ENCODE peak calls at places on chromosomes 11 and 22, in nine cellular contexts. H is CD8-positive, alpha-beta memory T cell; K is IMR-90; X is hepatocyte; E is mesendoderm; N is brain microvascular endothelial cell; C is adrenal gland; P is mesenchymal stem cell; J is cardiac muscle cell. G is an unnamed sample.
A peak's percentile ranks its signal among the peaks of the same experiment; 100 is the strongest.

GRCh38 chr11:37502202-37502601 is 904.2 kb upstream of the RAG2 start:
- DNase-seq in K (peak; percentile 53), X (no peak), N (no peak), J (peak; percentile 15), H (no peak), C (no peak), P (peak; percentile 32), E (no peak), G (no peak)

GRCh38 chr11:44162662-44163061 is 67.2 kb downstream of the EXT2 start:
- DNase-seq in P (no peak), E (no peak), H (no peak), C (no peak), N (no peak), K (no peak), X (no peak), J (no peak), G (no peak)

GRCh38 chr22:30182365-30182764 is 64.2 kb downstream of the LIF start:
- DNase-seq in X (no peak), P (peak; percentile 73), J (no peak), N (no peak), H (no peak), C (no peak), E (no peak), K (peak; percentile 52), G (no peak)

GRCh38 chr11:77821349-77821851 is 456 bp downstream of the AAMDC start:
- DNase-seq in E (no peak), H (no peak), P (peak; percentile 48), K (peak; percentile 40), J (peak; percentile 55), C (peak; percentile 64), X (peak; percentile 36), N (peak; percentile 32), G (no peak)

GRCh38 chr11:128354476-128354875 is 232.9 kb downstream of the ETS1 start:
- DNase-seq in K (peak; percentile 58), J (peak; percentile 53), E (no peak), X (no peak), N (no peak), P (no peak), H (no peak), C (no peak), G (no peak)

GRCh38 chr11:6855971-6856542 is 6.8 kb upstream of the OR10A2 start:
- DNase-seq in X (peak; percentile 37), J (peak; percentile 6), E (peak; percentile 13), H (no peak), C (peak; percentile 66), P (no peak), K (peak; percentile 67), N (peak; percentile 47), G (no peak)

GRCh38 chr11:114170226-114170625 is 110.7 kb downstream of the ZBTB16 start:
- DNase-seq in J (no peak), K (no peak), P (no peak), X (no peak), C (no peak), E (no peak), N (no peak), H (no peak), G (no peak)

GRCh38 chr11:111602865-111603632 is 800 bp downstream of the SIK2 start:
- DNase-seq in C (no peak), J (peak; percentile 50), K (peak; percentile 43), H (peak; percentile 57), N (peak; percentile 33), E (peak; percentile 60), X (peak; percentile 24), P (peak; percentile 64), G (peak; percentile 90)

GRCh38 chr22:41052661-41053490 is 39.5 kb upstream of the EP300 start:
- DNase-seq in C (no peak), N (peak; percentile 51), K (peak; percentile 84), H (no peak), P (peak; percentile 92), X (peak; percentile 57), E (peak; percentile 16), J (peak; percentile 70), G (no peak)

GRCh38 chr11:8083088-8083395 is 2.0 kb downstream of the TUB start:
- DNase-seq in P (no peak), N (no peak), C (no peak), H (peak; percentile 20), X (no peak), J (no peak), K (no peak), E (no peak), G (no peak)

GRCh38 chr11:7143908-7144307 is 55.1 kb downstream of the RBMXL2 start:
- DNase-seq in J (peak; percentile 17), E (peak; percentile 36), C (no peak), X (peak; percentile 42), H (no peak), P (peak; percentile 13), N (no peak), K (peak; percentile 2), G (no peak)

DNA sequence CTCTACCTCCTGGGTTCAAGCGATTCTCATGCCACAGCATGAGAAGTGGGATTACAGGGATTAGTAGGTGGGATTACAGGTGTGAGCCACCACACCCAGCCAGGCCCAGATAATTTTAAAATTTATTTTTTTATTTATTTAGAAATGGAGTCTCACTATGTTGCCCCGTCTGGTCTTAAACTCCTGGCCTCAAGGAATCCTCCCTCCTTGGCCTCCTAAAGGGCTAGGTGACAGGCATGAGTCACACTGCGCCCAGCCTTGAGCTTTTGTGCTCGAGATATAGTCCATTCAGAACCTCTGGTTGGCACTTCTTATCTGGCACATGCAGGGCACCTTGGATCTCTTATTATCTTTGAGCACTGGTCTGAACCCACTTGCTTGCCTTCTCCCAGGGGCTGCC is 1.5 kb upstream of the SLC3A2 start:
- DNase-seq in X (no peak), H (peak; percentile 18), E (no peak), P (no peak), K (no peak), C (no peak), N (no peak), J (no peak), G (no peak)
- H3K4me3 ChIP-seq in X (no peak overlapping the region), H (no peak overlapping the region), E (no peak overlapping the region), P (no peak overlapping the region), K (no peak overlapping the region), C (no peak overlapping the region), N (no peak overlapping the region), J (no peak overlapping the region), G (no peak overlapping the region)

DNA sequence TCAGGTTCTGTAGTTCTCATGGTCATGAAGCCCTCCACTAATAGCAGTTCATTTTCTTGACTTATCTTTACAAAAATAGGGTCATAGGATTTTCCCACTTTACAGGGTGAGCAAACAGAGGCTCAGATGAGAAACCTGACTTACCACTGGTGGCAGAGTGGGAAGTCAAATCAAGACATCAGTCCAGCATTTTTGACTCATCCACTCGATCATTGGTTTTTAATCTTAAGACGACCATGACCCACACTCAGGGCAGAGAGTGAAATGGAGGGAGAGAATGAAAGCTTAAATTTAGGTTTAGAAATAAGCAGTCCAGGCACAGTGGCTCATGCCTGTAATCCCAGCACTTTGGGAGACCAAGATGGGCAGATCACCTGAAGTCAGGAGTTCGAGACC is 42.1 kb downstream of the RTL6 start:
- DNase-seq in H (no peak), N (no peak), E (no peak), K (no peak), P (no peak), X (no peak), J (no peak), C (no peak), G (no peak)
- H3K27ac ChIP-seq in H (peak overlapping the region; percentile 52), N (no peak overlapping the region), E (no peak overlapping the region), K (no peak overlapping the region), P (no peak overlapping the region), X (no peak overlapping the region), J (no peak overlapping the region), C (no peak overlapping the region), G (no peak overlapping the region)

DNA sequence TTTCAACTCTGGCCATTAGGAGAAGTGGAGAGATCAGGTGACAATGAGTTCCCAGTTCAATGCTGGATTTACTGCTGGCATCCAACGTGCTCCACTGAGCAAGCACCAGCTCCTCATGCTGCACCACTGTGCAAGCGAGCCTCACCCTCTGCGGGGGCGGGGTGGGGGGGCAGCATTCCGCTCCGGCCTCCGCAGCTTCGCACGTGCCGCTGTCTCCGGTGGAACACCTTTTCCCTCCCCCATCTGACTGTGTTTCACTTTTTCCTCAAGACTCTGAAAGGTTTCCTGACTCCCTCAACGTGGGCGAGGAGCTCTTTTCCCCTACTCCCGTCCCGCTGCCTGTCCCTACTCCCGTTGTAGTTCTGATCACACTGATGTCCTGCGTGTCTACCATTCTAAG is 835 bp upstream of the RHOD start:
- DNase-seq in E (no peak), J (peak; percentile 33), H (no peak), C (no peak), K (peak; percentile 15), N (no peak), X (peak; percentile 86), P (no peak), G (peak; percentile 41)
- H3K4me3 ChIP-seq in E (no peak overlapping the region), J (no peak overlapping the region), H (no peak overlapping the region), C (no peak overlapping the region), K (no peak overlapping the region), N (peak overlapping the region; percentile 60), X (peak overlapping the region; percentile 96), P (no peak overlapping the region), G (peak overlapping the region; percentile 67)

GRCh38 chr11:68381716-68382115 is 69.3 kb downstream of the LRP5 start:
- DNase-seq in N (no peak), H (no peak), C (no peak), K (no peak), J (no peak), E (no peak), X (no peak), P (no peak), G (peak; percentile 34)

GRCh38 chr11:68383976-68384501 is 71.6 kb downstream of the LRP5 start:
- DNase-seq in K (peak; percentile 40), C (peak; percentile 85), X (peak; percentile 73), E (peak; percentile 73), N (peak; percentile 51), J (peak; percentile 62), H (peak; percentile 69), P (peak; percentile 44), G (no peak)

GRCh38 chr11:68382358-68382998 is 70.1 kb downstream of the LRP5 start:
- DNase-seq in N (no peak), H (no peak), X (no peak), J (no peak), E (no peak), K (no peak), C (no peak), P (no peak), G (no peak)

GRCh38 chr11:68379216-68379615 is 66.8 kb downstream of the LRP5 start:
- DNase-seq in P (peak; percentile 40), E (no peak), K (no peak), X (no peak), J (peak; percentile 25), C (no peak), H (no peak), N (no peak), G (no peak)

DNA sequence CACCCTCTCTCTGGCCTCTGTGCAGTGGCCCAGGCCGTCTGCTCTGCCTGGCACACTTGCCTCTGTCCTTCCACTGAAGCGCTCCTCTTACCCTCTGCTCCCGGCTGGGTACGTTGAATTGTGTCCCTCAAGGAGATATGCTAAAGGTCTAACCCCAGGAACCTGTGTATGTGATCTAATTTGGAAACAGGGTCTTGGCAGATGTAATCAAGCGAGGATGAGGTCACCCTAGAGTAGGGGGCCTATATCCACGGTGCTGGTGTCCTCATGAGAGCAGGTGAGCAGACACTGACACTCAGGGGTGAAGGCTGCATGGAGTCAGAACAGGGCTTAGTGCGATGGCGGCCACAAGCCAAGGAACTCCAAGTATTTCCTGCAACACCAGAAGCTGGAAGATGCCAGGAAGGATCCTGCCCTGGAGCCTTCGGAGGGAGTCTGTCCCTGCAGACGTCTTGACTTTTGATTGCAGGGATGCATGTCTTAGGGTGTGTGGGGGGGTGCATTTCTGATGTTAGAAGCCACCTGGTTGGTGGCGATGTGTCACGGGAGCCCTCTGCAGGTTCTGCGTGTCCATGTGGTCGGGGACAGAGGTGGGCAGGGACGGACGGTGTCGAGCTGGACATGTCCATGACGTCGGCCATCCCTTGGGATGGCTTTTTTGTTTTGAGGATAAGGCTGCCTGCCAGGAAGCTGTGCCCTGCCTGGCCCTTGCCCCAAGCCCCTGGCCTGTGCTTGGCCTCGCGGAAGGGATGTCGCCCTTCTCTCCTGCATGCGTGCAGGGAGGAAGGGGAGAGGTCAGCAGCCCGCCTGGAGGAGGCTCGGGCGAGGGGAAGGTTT is 68.6 kb downstream of the LRP5 start:
- DNase-seq in P (peak; percentile 62), K (peak; percentile 11), X (no peak), N (no peak), H (no peak), C (peak; percentile 66), E (peak; percentile 26), J (peak; percentile 68), G (no peak)
- H3K27ac ChIP-seq in P (peak overlapping the region; percentile 55), K (peak overlapping the region; percentile 41), X (peak overlapping the region; percentile 95), N (peak overlapping the region; percentile 81), H (no peak overlapping the region), C (peak overlapping the region; percentile 57), E (no peak overlapping the region), J (peak overlapping the region; percentile 9), G (peak overlapping the region; percentile 71)